ENCODE peak calls at places on chromosomes 11 and 22, in four cellular contexts. I, C, M and X are unnamed samples.

GRCh38 chr11:64044730-64045386 is 9.1 kb downstream of the FLRT1 start:
- DNase-seq in I (no peak), C (no peak), M (no peak), X (peak)

GRCh38 chr11:119758291-119758690 is 29.3 kb upstream of the NECTIN1 start:
- DNase-seq in I (peak), C (no peak), M (no peak), X (no peak)

GRCh38 chr11:41392591-41392990 is 66.9 kb downstream of the LRRC4C start:
- DNase-seq in C (no peak), M (no peak), I (no peak), X (no peak)

GRCh38 chr11:73288197-73288872 is 16.2 kb downstream of the P2RY6 start:
- DNase-seq in I (no peak), M (no peak), C (no peak), X (no peak)

GRCh38 chr11:72863091-72863490 is 48.9 kb downstream of the ATG16L2 start:
- DNase-seq in C (no peak), I (no peak), M (no peak), X (no peak)

GRCh38 chr11:62721994-62722393 is 5.3 kb downstream of the HNRNPUL2 start:
- DNase-seq in C (no peak), I (peak), M (no peak), X (no peak)

GRCh38 chr22:43516996-43517635 is 105.3 kb downstream of the MPPED1 start:
- DNase-seq in C (no peak), I (no peak), M (no peak), X (no peak)

GRCh38 chr22:32706149-32706548 is 95.4 kb upstream of the TIMP3 start:
- DNase-seq in C (no peak), I (no peak), M (no peak), X (no peak)

GRCh38 chr22:26364066-26365015 is 64.7 kb upstream of the ASPHD2 start:
- DNase-seq in I (peak), M (peak), C (no peak), X (peak)

GRCh38 chr22:50276143-50276542 is 6.0 kb upstream of the MAPK11 start:
- DNase-seq in I (no peak), M (peak), C (peak), X (peak)

GRCh38 chr22:38720350-38720749 is 14.6 kb downstream of the GTPBP1 start:
- DNase-seq in C (no peak), I (no peak), M (no peak), X (no peak)

GRCh38 chr22:28656156-28656555 is 23.5 kb downstream of the TTC28 start:
- DNase-seq in I (no peak), M (no peak), C (no peak), X (no peak)

GRCh38 chr11:112805658-112806057 is 155.6 kb upstream of the NCAM1 start:
- DNase-seq in M (no peak), C (no peak), I (no peak), X (no peak)

GRCh38 chr11:58963551-58964075 is 24.3 kb downstream of the GLYATL1 start:
- DNase-seq in C (no peak), M (no peak), I (peak), X (no peak)

GRCh38 chr22:36445158-36445668 is 36.2 kb downstream of the TXN2 start:
- DNase-seq in I (peak), M (no peak), C (no peak), X (no peak)

GRCh38 chr11:117457031-117457785 is 129.6 kb downstream of the CEP164 start:
- DNase-seq in C (no peak), I (no peak), M (no peak), X (no peak)

GRCh38 chr11:112241486-112241885 is 15.3 kb downstream of the PTS start:
- DNase-seq in M (no peak), C (no peak), I (peak), X (no peak)

GRCh38 chr11:133243832-133244231 is 288.5 kb downstream of the OPCML start:
- DNase-seq in C (no peak), M (no peak), I (no peak), X (no peak)

GRCh38 chr22:46078241-46079092 is 71.9 kb upstream of the PPARA start:
- DNase-seq in C (no peak), I (no peak), M (no peak), X (no peak)

GRCh38 chr11:118142081-118142480 is 10.5 kb downstream of the SCN4B start:
- DNase-seq in M (no peak), I (no peak), C (no peak), X (no peak)

GRCh38 chr22:30743257-30744020 is 48.8 kb downstream of the OSBP2 start:
- DNase-seq in M (peak), I (no peak), C (no peak), X (no peak)

GRCh38 chr22:46079093-46079860 is 71.0 kb upstream of the PPARA start:
- DNase-seq in M (no peak), C (no peak), I (no peak), X (no peak)

GRCh38 chr11:128501576-128502549 is 85.5 kb downstream of the ETS1 start:
- DNase-seq in C (no peak), M (no peak), I (peak), X (no peak)

GRCh38 chr11:578276-579035 is 2.2 kb downstream of the PHRF1 start:
- DNase-seq in C (no peak), I (no peak), M (no peak), X (no peak)
- H3K27ac ChIP-seq in C (no peak), I (no peak), M (no peak), X (no peak)

GRCh38 chr11:10348650-10349280 is 43.9 kb downstream of the ADM start:
- DNase-seq in C (no peak), M (no peak), I (no peak), X (no peak)

GRCh38 chr11:10350341-10350740 is 45.5 kb downstream of the ADM start:
- DNase-seq in M (no peak), C (no peak), I (peak), X (no peak)

GRCh38 chr11:10349806-10350205 is 44.9 kb downstream of the ADM start:
- DNase-seq in C (no peak), M (no peak), I (no peak), X (no peak)

GRCh38 chr11:10351435-10351767 is 46.5 kb downstream of the ADM start:
- DNase-seq in C (no peak), I (no peak), M (no peak), X (no peak)

DNA sequence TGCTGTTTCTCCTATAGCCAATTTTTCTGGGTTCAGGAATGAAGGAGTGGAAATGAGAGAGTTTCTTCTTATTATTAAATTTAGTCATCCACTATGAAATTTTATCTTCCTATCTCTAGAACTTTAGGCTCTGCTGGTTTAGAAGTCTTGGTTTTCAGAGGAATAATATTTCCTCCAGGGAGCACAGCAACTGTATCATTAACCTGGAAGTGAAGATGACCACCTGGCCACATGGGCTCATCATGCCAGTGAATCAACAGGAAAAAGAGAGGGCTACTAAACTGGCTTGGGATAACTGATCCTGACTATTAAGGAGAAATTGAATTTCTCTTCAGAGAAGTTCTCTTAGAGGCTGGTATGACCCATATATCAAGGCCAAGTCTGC is 44.4 kb downstream of the ADM start:
- DNase-seq in C (no peak), M (no peak), I (no peak), X (no peak)
- H3K27ac ChIP-seq in C (no peak), M (no peak), I (peak), X (no peak)

GRCh38 chr11:27612932-27613669 is 87.2 kb downstream of the BDNF start:
- DNase-seq in I (no peak), M (no peak), C (no peak), X (no peak)

GRCh38 chr11:27610946-27611345 is 89.3 kb downstream of the BDNF start:
- DNase-seq in I (no peak), C (no peak), M (no peak), X (no peak)

GRCh38 chr11:27611390-27611789 is 88.9 kb downstream of the BDNF start:
- DNase-seq in M (no peak), C (no peak), I (no peak), X (no peak)

GRCh38 chr11:27611946-27612455 is 88.3 kb downstream of the BDNF start:
- DNase-seq in I (no peak), M (no peak), C (no peak), X (no peak)

DNA sequence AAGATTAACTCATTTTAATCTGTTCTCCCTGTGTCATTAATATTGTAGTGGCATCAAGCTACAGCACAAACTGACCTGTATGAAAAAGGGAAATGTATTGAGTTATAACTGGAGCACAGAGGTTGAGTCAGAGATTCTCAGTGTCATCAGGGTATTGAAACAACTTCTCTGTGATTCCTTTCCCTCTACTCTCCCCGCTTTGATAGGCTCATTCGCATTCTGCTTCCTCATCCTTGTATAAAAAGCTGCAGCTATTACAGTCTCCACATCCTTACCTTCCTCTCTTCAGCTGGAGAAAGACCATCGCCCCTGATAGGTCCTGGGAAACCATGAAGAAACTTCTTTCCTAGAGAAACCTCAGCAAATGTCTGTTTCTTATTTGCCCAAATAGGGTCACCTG is 90.0 kb downstream of the BDNF start:
- DNase-seq in I (no peak), M (no peak), C (no peak), X (no peak)
- H3K27ac ChIP-seq in I (no peak), M (no peak), C (no peak), X (no peak)

GRCh38 chr22:18064636-18065035 is 13.2 kb upstream of the PEX26 start:
- DNase-seq in I (no peak), C (no peak), M (no peak), X (no peak)

GRCh38 chr22:18063311-18063710 is 14.5 kb upstream of the PEX26 start:
- DNase-seq in I (no peak), C (no peak), M (no peak), X (no peak)

GRCh38 chr22:18067121-18067520 is 10.7 kb upstream of the PEX26 start:
- DNase-seq in C (no peak), M (no peak), I (no peak), X (no peak)

GRCh38 chr22:18066181-18066859 is 11.5 kb upstream of the PEX26 start:
- DNase-seq in M (no peak), C (no peak), I (no peak), X (no peak)

DNA sequence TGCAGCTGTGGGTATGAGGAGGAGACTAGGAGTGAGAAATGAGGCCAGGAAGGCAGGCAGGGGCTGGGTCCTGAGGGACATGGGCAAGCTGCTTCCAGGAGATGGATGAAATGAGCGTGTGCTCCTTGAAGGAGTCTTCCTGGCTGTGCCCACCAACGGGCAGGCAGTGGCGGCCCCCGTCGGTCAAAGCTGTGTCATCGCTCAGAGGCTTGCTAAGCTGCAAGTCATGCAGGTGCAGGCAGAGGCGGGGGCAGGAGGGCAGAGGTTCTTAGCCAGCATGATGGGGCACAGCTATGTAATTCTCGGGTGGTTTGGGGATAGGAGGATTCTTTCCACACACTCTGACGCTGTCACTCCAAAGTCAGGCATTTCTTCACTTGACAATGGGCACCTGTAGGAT is 12.5 kb upstream of the PEX26 start:
- DNase-seq in M (no peak), I (no peak), C (no peak), X (no peak)
- H3K27ac ChIP-seq in M (no peak), I (no peak), C (no peak), X (no peak)

GRCh38 chr11:61564936-61565696 is 15.8 kb downstream of the SYT7 start:
- DNase-seq in M (no peak), C (no peak), I (no peak), X (no peak)
- H3K27ac ChIP-seq in M (no peak), C (no peak), I (no peak), X (no peak)

GRCh38 chr11:12222099-12222751 is 111.8 kb downstream of the MICAL2 start:
- DNase-seq in M (no peak), C (no peak), I (peak), X (no peak)

GRCh38 chr11:12226093-12226492 is 115.7 kb downstream of the MICAL2 start:
- DNase-seq in C (no peak), I (no peak), M (no peak), X (no peak)

GRCh38 chr11:12224537-12224893 is 114.1 kb downstream of the MICAL2 start:
- DNase-seq in I (peak), M (peak), C (no peak), X (no peak)

GRCh38 chr11:12225046-12225739 is 114.8 kb downstream of the MICAL2 start:
- DNase-seq in I (no peak), M (peak), C (no peak), X (no peak)

GRCh38 chr11:12223771-12224536 is 113.6 kb downstream of the MICAL2 start:
- DNase-seq in I (no peak), C (no peak), M (peak), X (no peak)
- H3K27ac ChIP-seq in I (peak), C (no peak), M (peak), X (no peak)